ENCODE peak calls at places on chromosomes 16 and 17, in eight cellular contexts. Q is T-helper 1 cell, X is memory B cell, R is EL, P is cardiac muscle cell, K is nephron progenitor cell, F is DMS 273 treated with DMSO at 0.1 percent for 48 hours, H is skeletal muscle cell. O is an unnamed sample.

GRCh38 chr16:71373073-71373472 is 14.6 kb downstream of the CALB2 start:
- DNase-seq in X (no peak), Q (no peak), K (no peak), F (no peak), R (peak; percentile 64), P (no peak), H (peak; percentile 42), O (no peak)

GRCh38 chr16:81995651-81996050 is 15.6 kb downstream of the SDR42E1 start:
- DNase-seq in H (no peak), P (no peak), R (no peak), Q (no peak), K (no peak), F (no peak), X (no peak), O (no peak)

GRCh38 chr16:84548971-84549844 is 44.7 kb upstream of the MEAK7 start:
- DNase-seq in K (no peak), P (no peak), F (no peak), H (no peak), Q (peak; percentile 30), R (no peak), X (no peak), O (no peak)

GRCh38 chr17:67386965-67387551 is 10.0 kb downstream of the PITPNC1 start:
- DNase-seq in F (no peak), Q (no peak), X (no peak), P (peak; percentile 71), R (peak; percentile 48), K (peak; percentile 76), H (no peak), O (peak; percentile 43)

GRCh38 chr17:7993972-7994589 is 8.3 kb upstream of the GUCY2D start:
- DNase-seq in H (no peak), X (no peak), R (no peak), Q (no peak), P (no peak), K (no peak), F (no peak), O (no peak)

GRCh38 chr16:72480926-72481325 is 309.0 kb upstream of the PMFBP1 start:
- DNase-seq in X (no peak), F (no peak), H (no peak), R (peak; percentile 28), Q (no peak), P (no peak), K (no peak), O (no peak)

GRCh38 chr17:17570798-17571716 is 20.5 kb downstream of the PEMT start:
- DNase-seq in H (no peak), K (no peak), P (no peak), X (no peak), F (no peak), R (no peak), Q (no peak), O (no peak)

GRCh38 chr16:23398987-23399805 is 53.8 kb downstream of the COG7 start:
- DNase-seq in Q (no peak), X (no peak), R (no peak), H (no peak), K (peak; percentile 50), P (peak; percentile 52), F (no peak), O (no peak)

GRCh38 chr17:14672830-14673229 is 371.9 kb downstream of the HS3ST3B1 start:
- DNase-seq in R (peak; percentile 56), Q (no peak), X (no peak), K (no peak), H (peak; percentile 40), F (no peak), P (peak; percentile 4), O (no peak)

GRCh38 chr17:4850236-4850635 is 17.1 kb downstream of the MINK1 start:
- DNase-seq in H (no peak), X (no peak), R (no peak), F (no peak), K (no peak), Q (no peak), P (no peak), O (no peak)

GRCh38 chr16:89709166-89709565 is 7.7 kb upstream of the SPATA2L start:
- DNase-seq in K (no peak), R (no peak), P (no peak), Q (no peak), X (no peak), F (no peak), H (no peak), O (no peak)

GRCh38 chr17:31754239-31754945 is 104.7 kb downstream of the COPRS start:
- DNase-seq in X (no peak), H (peak; percentile 87), P (no peak), F (no peak), R (peak; percentile 97), K (no peak), Q (no peak), O (no peak)

GRCh38 chr17:17411692-17412091 is 65.1 kb upstream of the MED9 start:
- DNase-seq in R (peak; percentile 48), F (no peak), K (no peak), Q (no peak), H (no peak), P (no peak), X (no peak), O (no peak)

GRCh38 chr17:75976175-75976848 is 2.7 kb downstream of the ACOX1 start:
- DNase-seq in P (no peak), Q (no peak), H (no peak), X (no peak), K (no peak), F (no peak), R (no peak), O (no peak)